ENCODE peak calls at places on chromosome 17, in eight cellular contexts. N is GM12878, X is HCT116, W is HepG2, P is H1, R is K562, I is SK-N-SH, T is endothelial cell of umbilical vein. B is an unnamed sample.

GRCh38 chr17:957856-958421 is 21.6 kb downstream of the NXN start:
- DNase-seq in R (no peak), I (no peak), N (no peak), T (no peak), W (no peak), X (no peak), P (no peak), B (no peak)

GRCh38 chr17:73058022-73058421 is 34.5 kb downstream of the SLC39A11 start:
- DNase-seq in T (no peak), N (no peak), W (no peak), X (no peak), R (no peak), P (no peak), I (no peak), B (no peak)

GRCh38 chr17:19647697-19648474 is 665 bp upstream of the ALDH3A2 start:
- DNase-seq in P (no peak), T (peak; percentile 72), X (peak; percentile 23), I (no peak), N (peak; percentile 9), W (peak; percentile 37), R (no peak), B (peak; percentile 69)

GRCh38 chr17:68843522-68843921 is 111.7 kb downstream of the ABCA8 start:
- DNase-seq in I (no peak), P (no peak), N (peak; percentile 21), R (no peak), X (no peak), W (no peak), T (no peak), B (no peak)

GRCh38 chr17:62965149-62965648 is 836 bp upstream of the TANC2 start:
- DNase-seq in R (no peak), T (no peak), I (no peak), W (no peak), X (no peak), N (no peak), P (no peak), B (peak; percentile 18)

GRCh38 chr17:44385287-44386181 is 3.9 kb downstream of the ITGA2B start:
- DNase-seq in R (peak; percentile 96), T (peak; percentile 79), N (no peak), P (peak; percentile 75), X (peak; percentile 61), I (peak; percentile 97), W (peak; percentile 65), B (peak; percentile 96)

GRCh38 chr17:13646411-13646810 is 44.7 kb upstream of the HS3ST3A1 start:
- DNase-seq in R (no peak), I (no peak), X (no peak), N (no peak), P (no peak), W (no peak), T (no peak), B (no peak)

GRCh38 chr17:65433592-65433991 is 127.9 kb downstream of the AXIN2 start:
- DNase-seq in P (no peak), I (no peak), W (no peak), X (no peak), N (no peak), R (no peak), T (no peak), B (no peak)

GRCh38 chr17:64148017-64148631 is 18.2 kb upstream of the ERN1 start:
- DNase-seq in N (no peak), X (no peak), P (no peak), T (peak; percentile 85), R (no peak), I (peak; percentile 78), W (peak; percentile 36), B (peak; percentile 25)

GRCh38 chr17:73533801-73534574 is 110.3 kb downstream of the SDK2 start:
- DNase-seq in I (no peak), N (no peak), R (no peak), P (no peak), X (no peak), W (no peak), T (no peak), B (no peak)

GRCh38 chr17:35183332-35183731 is 10.9 kb downstream of the SLC35G3 start:
- DNase-seq in R (no peak), N (no peak), W (no peak), I (no peak), T (no peak), X (no peak), P (no peak), B (no peak)

GRCh38 chr17:14471052-14471451 is 170.2 kb downstream of the HS3ST3B1 start:
- DNase-seq in W (peak; percentile 89), R (no peak), P (no peak), X (no peak), N (no peak), T (no peak), I (no peak), B (no peak)

GRCh38 chr17:16440814-16441629 is 25.7 kb downstream of the TRPV2 start:
- DNase-seq in X (no peak), I (no peak), R (no peak), W (no peak), N (no peak), T (no peak), P (no peak), B (no peak)

GRCh38 chr17:39036009-39036408 is 68.8 kb upstream of the FBXO47 start:
- DNase-seq in N (no peak), I (no peak), W (no peak), P (no peak), R (peak; percentile 78), T (no peak), X (no peak), B (no peak)

GRCh38 chr17:3888343-3889171 is 4.3 kb downstream of the CAMKK1 start:
- DNase-seq in X (peak; percentile 72), W (no peak), I (no peak), T (peak; percentile 80), R (peak; percentile 88), P (no peak), N (no peak), B (peak; percentile 87)

GRCh38 chr17:3887394-3887793 is 5.5 kb downstream of the CAMKK1 start:
- DNase-seq in T (no peak), R (no peak), W (no peak), P (no peak), N (no peak), X (no peak), I (no peak), B (no peak)

GRCh38 chr17:3886776-3887175 is 6.1 kb downstream of the CAMKK1 start:
- DNase-seq in I (no peak), P (no peak), T (no peak), X (no peak), W (no peak), R (no peak), N (no peak), B (no peak)

GRCh38 chr17:3889613-3890012 is 3.2 kb downstream of the CAMKK1 start:
- DNase-seq in T (no peak), W (no peak), I (no peak), N (no peak), R (no peak), X (no peak), P (no peak), B (no peak)

GRCh38 chr17:3887811-3888210 is 5.0 kb downstream of the CAMKK1 start:
- DNase-seq in W (no peak), T (no peak), X (no peak), P (no peak), R (no peak), N (no peak), I (no peak), B (no peak)
- H3K4me1 ChIP-seq in W (peaks cover 10% of the 10 kb centered on the region), T (peaks cover 58% of the 10 kb centered on the region), X (peaks cover 58% of the 10 kb centered on the region), P (peaks cover 4% of the 10 kb centered on the region), R (peaks cover 60% of the 10 kb centered on the region), N (no peaks in the 10 kb centered on the region), I (peaks cover 9% of the 10 kb centered on the region), B (peaks cover 22% of the 10 kb centered on the region)

DNA sequence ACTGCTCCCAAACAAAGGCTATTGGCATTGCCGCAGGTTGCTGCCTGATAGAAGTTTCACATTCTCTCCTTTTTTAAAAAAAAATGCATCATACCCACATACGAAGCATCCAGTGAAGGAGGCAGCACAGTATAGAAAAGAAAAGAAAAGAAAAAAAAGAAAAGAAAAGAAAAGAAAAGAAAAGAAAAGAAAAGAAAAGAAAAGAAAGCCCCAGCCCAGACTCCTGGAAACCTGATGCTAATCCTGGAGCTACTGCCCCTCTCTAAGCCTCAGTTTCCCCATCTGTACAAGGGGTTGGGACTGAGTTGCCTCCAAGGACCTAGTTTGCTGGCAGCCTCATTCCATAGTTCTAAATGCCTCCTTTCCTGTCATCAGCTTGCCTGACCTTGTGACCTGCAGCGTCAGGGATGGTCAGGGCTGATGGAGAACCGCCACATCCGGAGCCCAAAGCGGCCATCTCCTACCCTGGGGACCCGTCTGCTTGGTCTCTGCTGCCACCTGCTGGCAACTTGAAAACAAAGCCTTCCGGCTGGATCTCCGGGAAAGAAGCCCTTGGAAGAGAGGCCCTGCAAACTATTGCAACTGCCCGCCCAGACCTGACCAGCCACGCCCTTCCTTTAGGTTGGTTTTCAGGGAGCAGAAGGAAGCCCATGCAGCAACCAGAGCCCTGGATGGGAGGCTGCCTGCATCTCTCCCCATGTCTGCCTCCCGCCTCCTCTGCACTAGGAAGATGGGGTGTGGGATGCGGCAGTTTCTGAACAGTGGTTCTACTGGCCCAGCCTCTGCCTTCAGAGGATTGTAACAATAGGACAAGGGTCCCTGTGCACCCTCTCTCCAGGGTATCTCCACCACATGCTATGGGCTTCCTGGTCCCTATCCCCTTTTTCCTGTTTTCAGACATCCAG is 13.0 kb downstream of the AIPL1 start:
- DNase-seq in P (peak; percentile 60), R (peak; percentile 83), X (peak; percentile 69), T (peak; percentile 51), N (no peak), W (peak; percentile 66), I (peak; percentile 89), B (peak; percentile 92)
- H2AFZ ChIP-seq in P (no peak overlapping the region), R (no peak overlapping the region), X (no peak overlapping the region), T (no peak overlapping the region), N (no peak overlapping the region), W (no peak overlapping the region), I (no peak overlapping the region), B (peak overlapping the region; percentile 95)

DNA sequence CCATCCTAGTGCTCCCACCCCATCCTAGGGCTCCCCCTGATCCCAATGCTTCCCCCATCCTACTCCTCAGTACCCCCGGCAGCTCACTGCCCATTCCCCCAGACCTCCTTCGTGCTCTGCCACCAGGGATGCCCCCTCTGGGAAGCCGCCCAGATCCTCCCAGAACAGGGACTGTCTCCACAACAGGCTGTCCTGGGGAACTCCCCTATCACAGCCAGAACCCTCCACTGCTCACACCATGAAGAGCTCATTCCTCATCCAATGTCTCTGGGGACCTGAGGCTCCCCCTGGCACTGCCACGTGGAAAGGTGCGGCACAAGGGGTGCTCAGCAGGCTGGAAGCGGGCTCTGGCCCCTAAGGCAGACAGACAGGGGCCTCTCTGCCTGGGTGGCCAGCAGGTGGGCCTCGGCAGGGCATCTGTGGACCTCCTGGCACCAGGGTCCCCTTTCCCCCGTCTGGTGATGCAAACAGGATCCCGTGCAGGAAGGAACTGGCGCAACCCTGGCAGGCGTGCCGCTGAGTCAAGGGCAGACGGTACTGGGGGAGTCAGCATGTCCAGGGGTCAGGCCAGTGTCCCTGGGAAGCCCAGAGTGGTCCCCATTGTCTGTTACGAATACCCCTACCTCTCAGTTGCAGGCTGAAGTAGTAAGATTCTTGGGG is 14.8 kb upstream of the PVALEF start:
- DNase-seq in R (no peak), P (no peak), W (no peak), N (no peak), I (no peak), X (no peak), T (peak; percentile 13), B (no peak)
- TF ChIP-seq POLR2AphosphoS5 in R (no peak), P (no peak), W (no peak), N (no peak), I (no peak), X (no peak), T (no peak), B (no peak)

DNA sequence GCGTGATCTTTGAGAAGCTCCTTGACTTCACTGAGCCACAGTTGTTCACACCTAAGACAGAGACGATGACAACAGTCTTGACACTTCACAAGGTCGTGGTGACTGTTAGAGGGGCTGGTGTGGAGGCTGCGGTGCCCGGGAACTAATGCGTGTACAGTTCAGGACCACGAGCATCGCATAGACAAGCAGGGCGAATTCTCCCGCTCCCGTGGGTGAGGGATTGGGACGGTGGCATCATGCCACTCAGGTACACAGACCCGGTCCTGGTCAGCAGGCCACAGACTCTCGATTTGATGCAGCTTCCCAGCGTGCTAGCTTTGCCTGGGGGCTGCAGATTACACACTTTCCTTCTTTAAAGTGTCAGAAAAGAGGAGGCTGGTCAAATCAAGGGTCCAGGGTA is 24.7 kb downstream of the CEP295NL start:
- DNase-seq in R (no peak), P (no peak), X (no peak), W (no peak), T (no peak), I (no peak), N (no peak), B (no peak)
- H3K4me1 ChIP-seq in R (peaks cover 22% of the 10 kb centered on the region), P (no peaks in the 10 kb centered on the region), X (peaks cover 27% of the 10 kb centered on the region), W (peaks cover 11% of the 10 kb centered on the region), T (peaks cover 53% of the 10 kb centered on the region), I (peaks cover 35% of the 10 kb centered on the region), N (peaks cover 7% of the 10 kb centered on the region), B (peaks cover 2% of the 10 kb centered on the region)